ENCODE peak calls at places on chromosome 7, in seven cellular contexts. M is PC-3, A is nucleus accumbens, O is neural crest cell, X is Calu3, U is right cardiac atrium, N is ELR. T is an unnamed sample.

GRCh38 chr7:21617513-21617912 is 74.7 kb downstream of the DNAH11 start:
- DNase-seq in M (no peak), A (no peak), O (no peak), X (peak), U (no peak), N (no peak), T (no peak)

GRCh38 chr7:111145472-111145871 is 54.5 kb downstream of the LRRN3 start:
- DNase-seq in M (no peak), A (no peak), O (no peak), X (no peak), U (no peak), N (no peak), T (no peak)

GRCh38 chr7:93119191-93119905 is 1.6 kb upstream of the SAMD9 start:
- DNase-seq in M (no peak), A (no peak), O (no peak), X (peak), U (no peak), N (peak), T (no peak)

GRCh38 chr7:105178928-105179541 is 165.0 kb downstream of the KMT2E start:
- DNase-seq in M (no peak), A (no peak), O (no peak), X (no peak), U (no peak), N (no peak), T (no peak)

GRCh38 chr7:96953676-96954513 is 51.5 kb upstream of the DLX6 start:
- DNase-seq in M (no peak), A (no peak), O (no peak), X (no peak), U (no peak), N (no peak), T (no peak)

GRCh38 chr7:8590791-8591190 is 157.4 kb downstream of the NXPH1 start:
- DNase-seq in M (no peak), A (no peak), O (no peak), X (no peak), U (no peak), N (no peak), T (no peak)

GRCh38 chr7:109842386-109842785 is 1248.5 kb upstream of the LRRN3 start:
- DNase-seq in M (no peak), A (no peak), O (no peak), X (no peak), U (no peak), N (peak), T (no peak)

GRCh38 chr7:27640914-27641570 is 21.6 kb downstream of the HIBADH start:
- DNase-seq in M (peak), A (no peak), O (no peak), X (peak), U (peak), N (peak), T (no peak)

GRCh38 chr7:128911441-128912031 is 1.0 kb upstream of the KCP start:
- DNase-seq in M (no peak), A (no peak), O (no peak), X (no peak), U (peak), N (no peak), T (no peak)

GRCh38 chr7:28083998-28084985 is 96.3 kb downstream of the JAZF1 start:
- DNase-seq in M (no peak), A (no peak), O (no peak), X (no peak), U (no peak), N (no peak), T (no peak)

GRCh38 chr7:155371331-155371883 is 73.7 kb downstream of the INSIG1 start:
- DNase-seq in M (no peak), A (no peak), O (no peak), X (no peak), U (no peak), N (no peak), T (no peak)

GRCh38 chr7:29091121-29091601 is 55.2 kb downstream of the CPVL start:
- DNase-seq in M (no peak), A (no peak), O (peak), X (no peak), U (peak), N (peak), T (no peak)

GRCh38 chr7:140062118-140062527 is 628 bp downstream of the PARP12 start:
- DNase-seq in M (peak), A (no peak), O (no peak), X (no peak), U (peak), N (peak), T (no peak)

GRCh38 chr7:92717982-92718716 is 118.2 kb downstream of the CDK6 start:
- DNase-seq in M (peak), A (peak), O (no peak), X (peak), U (peak), N (no peak), T (no peak)

T was measured in kidney epithelial cell.